ENCODE peak calls at places on chromosomes 12 and 14, in five cellular contexts. P is activated T-cell treated with anti-CD3 and anti-CD28 coated beads, Interleukin-2, amount 50 U/mL, for 24 hours; K is stimulated activated CD4-positive, alpha-beta T cell treated with anti-CD3 and anti-CD28 coated beads, Interleukin-15, amount 100 ng/mL, for 1 hour; R is HAP-1; Q is PC-3. W is an unnamed sample.
A peak's percentile ranks its signal among the peaks of the same experiment; 100 is the strongest.

GRCh38 chr12:3122841-3123678 is 45.9 kb downstream of the TSPAN9 start:
- DNase-seq in P (no peak), K (no peak), R (no peak), Q (peak; percentile 74), W (no peak)

GRCh38 chr12:47190271-47190750 is 110.6 kb upstream of the AMIGO2 start:
- DNase-seq in P (no peak), K (no peak), R (no peak), Q (peak; percentile 56), W (no peak)

GRCh38 chr12:113907446-113908180 is 58.5 kb downstream of the RBM19 start:
- DNase-seq in P (no peak), K (no peak), R (no peak), Q (no peak), W (no peak)

GRCh38 chr14:30921305-30921704 is 46.9 kb downstream of the COCH start:
- DNase-seq in P (no peak), K (no peak), R (no peak), Q (no peak), W (no peak)

GRCh38 chr12:52411806-52412205 is 5.7 kb upstream of the KRT82 start:
- DNase-seq in P (no peak), K (no peak), R (no peak), Q (no peak), W (no peak)

GRCh38 chr14:63277784-63278183 is 41.0 kb downstream of the GPHB5 start:
- DNase-seq in P (no peak), K (no peak), R (no peak), Q (no peak), W (no peak)

GRCh38 chr12:3527181-3527580 is 36.2 kb downstream of the PRMT8 start:
- DNase-seq in P (no peak), K (no peak), R (no peak), Q (peak; percentile 87), W (no peak)

GRCh38 chr14:103091883-103092222 is 2.7 kb upstream of the EXOC3L4 start:
- DNase-seq in P (no peak), K (no peak), R (no peak), Q (no peak), W (no peak)

W was measured in NK-92 treated with Interleukin-12 subunit alpha and Interleukin-12 subunit beta, amount 100 ng/mL, for 24 hours.